ENCODE peak calls at places on chromosome 3, in six cellular contexts. L is mucosa of descending colon, I is lung, H is fibroblast of the aortic adventitia, Z is endothelial cell of umbilical vein, S is HL-60. J is an unnamed sample.

GRCh38 chr3:157436583-157437300 is at the start of gene PTX3:
- DNase-seq in H (peak; percentile 97), L (no peak), I (peak; percentile 57), Z (peak; percentile 85), S (peak; percentile 84), J (peak; percentile 69)

GRCh38 chr3:132535575-132536441 is 61.3 kb upstream of the ACKR4 start:
- DNase-seq in L (no peak), S (peak; percentile 36), I (peak; percentile 59), H (peak; percentile 95), Z (peak; percentile 85), J (peak; percentile 62)

GRCh38 chr3:2392981-2393380 is 294.3 kb downstream of the CNTN4 start:
- DNase-seq in Z (no peak), S (no peak), H (no peak), I (no peak), L (no peak), J (no peak)

GRCh38 chr3:170740726-170741591 is 129.0 kb downstream of the RPL22L1 start:
- DNase-seq in L (no peak), Z (no peak), H (peak; percentile 98), S (no peak), I (no peak), J (peak; percentile 85)

GRCh38 chr3:18027161-18027939 is 284.9 kb upstream of the TBC1D5 start:
- DNase-seq in L (no peak), S (no peak), I (no peak), Z (no peak), H (peak; percentile 14), J (peak; percentile 59)

GRCh38 chr3:39577541-39577940 is 110.1 kb downstream of the MOBP start:
- DNase-seq in L (no peak), Z (no peak), S (no peak), H (no peak), I (no peak), J (no peak)

GRCh38 chr3:62990704-62991413 is 115.6 kb upstream of the CADPS start:
- DNase-seq in I (no peak), Z (no peak), S (no peak), L (no peak), H (no peak), J (no peak)

GRCh38 chr3:17075907-17076306 is 191.2 kb downstream of the PLCL2 start:
- DNase-seq in S (no peak), L (no peak), H (no peak), I (no peak), Z (no peak), J (no peak)

GRCh38 chr3:66076861-66077495 is 38.3 kb upstream of the MAGI1 start:
- DNase-seq in S (no peak), Z (no peak), I (no peak), L (no peak), H (peak; percentile 79), J (no peak)

GRCh38 chr3:23055733-23056376 is 147.3 kb upstream of the UBE2E2 start:
- DNase-seq in L (no peak), Z (no peak), I (no peak), S (no peak), H (peak; percentile 88), J (no peak)

GRCh38 chr3:143674100-143674968 is 173.9 kb downstream of the SLC9A9 start:
- DNase-seq in I (peak; percentile 76), Z (peak; percentile 80), S (peak; percentile 28), H (peak; percentile 79), L (peak; percentile 62), J (peak; percentile 69)

GRCh38 chr3:158992466-158992865 is 190.6 kb downstream of the MFSD1 start:
- DNase-seq in Z (no peak), L (no peak), I (no peak), S (no peak), H (no peak), J (no peak)

GRCh38 chr3:120693439-120694172 is 11.6 kb upstream of the HGD start:
- DNase-seq in H (peak; percentile 60), L (no peak), I (no peak), S (no peak), Z (peak; percentile 79), J (no peak)

GRCh38 chr3:35946121-35946856 is 307.0 kb downstream of the ARPP21 start:
- DNase-seq in Z (peak; percentile 59), I (no peak), L (no peak), S (no peak), H (peak; percentile 75), J (no peak)

GRCh38 chr3:128973988-128974564 is 19.8 kb downstream of the CFAP92 start:
- DNase-seq in S (no peak), L (no peak), H (no peak), I (no peak), Z (no peak), J (no peak)

GRCh38 chr3:71104090-71104489 is 479.4 kb downstream of the FOXP1 start:
- DNase-seq in Z (peak; percentile 59), L (no peak), S (no peak), H (peak; percentile 88), I (no peak), J (no peak)

GRCh38 chr3:44045476-44046275 is 196.0 kb upstream of the TOPAZ1 start:
- DNase-seq in L (peak; percentile 39), S (peak; percentile 41), H (no peak), Z (no peak), I (peak; percentile 45), J (no peak)
- H3K4me3 ChIP-seq in L (no peak overlapping the region), S (no peak overlapping the region), H (no peak overlapping the region), Z (no peak overlapping the region), I (no peak overlapping the region), J (no peak overlapping the region)

DNA sequence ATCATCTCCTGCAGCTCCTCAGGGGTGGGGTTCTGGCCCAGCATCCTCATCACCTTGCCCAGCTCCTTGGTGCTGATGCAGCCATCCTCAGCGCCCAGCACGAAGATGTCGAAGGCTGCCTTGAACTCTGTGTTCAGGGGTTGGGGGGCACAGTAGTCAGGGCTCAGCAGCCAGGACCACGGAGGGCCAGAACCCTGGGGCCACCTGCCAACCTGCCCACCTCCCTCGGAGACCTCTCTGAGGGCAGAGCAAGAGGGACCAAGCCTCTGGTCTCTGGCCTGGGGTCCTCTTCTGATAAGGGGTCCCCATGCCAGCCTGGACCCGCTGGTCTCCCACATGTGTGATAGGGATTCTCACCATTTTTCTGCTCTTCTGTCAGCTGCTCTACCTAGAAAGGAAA is 1.7 kb downstream of the TNNC1 start:
- DNase-seq in L (no peak), H (no peak), I (no peak), S (no peak), Z (no peak), J (peak; percentile 50)
- H3K4me3 ChIP-seq in L (no peak overlapping the region), H (no peak overlapping the region), I (no peak overlapping the region), S (no peak overlapping the region), Z (no peak overlapping the region), J (peak overlapping the region; percentile 2)

GRCh38 chr3:4494807-4495200 is 1.7 kb downstream of the ITPR1 start:
- DNase-seq in S (no peak), L (no peak), Z (no peak), I (no peak), H (no peak), J (no peak)
- H3K4me3 ChIP-seq in S (peak overlapping the region; percentile 90), L (no peak overlapping the region), Z (peak overlapping the region; percentile 88), I (no peak overlapping the region), H (no peak overlapping the region), J (peak overlapping the region; percentile 57)

GRCh38 chr3:194140520-194141414 is 4.8 kb downstream of the HES1 start:
- DNase-seq in L (peak; percentile 76), Z (peak; percentile 77), H (no peak), S (no peak), I (peak; percentile 43), J (peak; percentile 71)
- H3K4me3 ChIP-seq in L (no peak overlapping the region), Z (no peak overlapping the region), H (no peak overlapping the region), S (peak overlapping the region; percentile 20), I (peak overlapping the region; percentile 44), J (peak overlapping the region; percentile 70)

DNA sequence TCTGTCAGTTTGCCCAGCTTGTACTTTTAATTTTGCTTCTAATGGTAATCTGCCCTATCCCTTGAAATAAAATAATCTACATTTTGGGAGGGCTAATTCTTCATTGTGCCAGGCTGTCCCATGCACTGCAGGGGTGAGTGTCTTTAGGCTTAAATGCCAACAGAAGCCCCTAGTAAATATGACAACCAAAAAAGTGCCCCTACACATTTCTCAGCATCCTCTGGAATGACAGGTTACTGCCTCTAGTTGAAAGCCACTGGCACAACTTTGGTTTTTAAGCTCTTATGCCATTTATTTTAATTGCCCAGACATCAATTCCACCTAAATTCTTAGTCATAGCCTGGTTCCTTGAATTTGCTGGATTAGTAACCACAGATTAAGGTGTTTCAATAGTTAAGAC is 3.4 kb downstream of the EPM2AIP1 start:
- DNase-seq in I (no peak), Z (no peak), S (no peak), L (no peak), H (no peak), J (no peak)
- H3K4me3 ChIP-seq in I (no peak overlapping the region), Z (peak overlapping the region; percentile 78), S (peak overlapping the region; percentile 25), L (no peak overlapping the region), H (peak overlapping the region; percentile 23), J (peak overlapping the region; percentile 39)

DNA sequence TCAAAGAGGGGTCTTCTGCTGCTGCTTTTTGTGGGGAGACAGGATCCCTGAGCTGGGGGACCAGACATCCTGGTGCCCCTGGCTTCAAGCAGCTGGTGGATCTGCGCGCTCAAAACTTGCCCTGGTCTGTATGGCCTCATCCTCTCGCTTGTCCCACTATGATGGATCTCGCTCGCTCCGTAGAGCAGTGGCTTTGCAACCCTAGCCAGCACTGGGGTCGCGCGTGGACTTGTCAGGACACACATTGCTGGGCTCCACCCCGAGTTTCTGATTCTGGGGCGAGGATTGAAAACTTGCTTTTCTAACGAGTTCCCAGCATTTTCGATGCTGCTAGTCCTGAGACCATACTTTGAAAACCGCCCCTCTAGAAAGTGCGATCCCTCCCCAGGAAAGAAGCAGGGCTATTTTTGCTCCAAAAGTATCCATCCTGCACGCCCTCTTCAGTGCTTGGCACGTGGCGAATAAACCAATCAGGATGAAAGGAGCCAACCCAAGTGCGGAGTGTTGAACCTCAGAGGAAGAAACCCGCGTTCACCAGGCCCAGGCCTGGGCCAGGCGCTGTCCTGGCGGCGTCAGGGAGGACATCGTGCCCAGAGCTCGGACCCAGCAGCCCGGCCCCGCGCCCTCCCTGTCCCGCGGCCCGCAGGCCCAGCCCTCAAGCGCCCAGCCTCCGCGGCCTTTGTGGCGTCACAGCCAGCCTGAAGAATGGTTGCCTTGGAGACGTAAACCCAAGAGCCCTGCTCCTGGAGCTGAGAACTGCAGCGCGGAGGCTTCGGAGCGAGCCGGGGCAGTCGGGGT is at the start of gene CFAP100:
- DNase-seq in S (no peak), L (no peak), I (peak; percentile 50), H (peak; percentile 16), Z (peak; percentile 13), J (peak; percentile 89)
- H3K4me3 ChIP-seq in S (no peak within 1 kb of the TSS), L (no peak within 1 kb of the TSS), I (no peak within 1 kb of the TSS), H (no peak within 1 kb of the TSS), Z (no peak within 1 kb of the TSS), J (peak within 1 kb of the TSS; percentile 9)